ENCODE peak calls at places on chromosomes 11 and 22, in nine cellular contexts. C is GM10248; N is H9; A is A673; H is kidney epithelial cell; J is body of pancreas; G is GM23338; U is cardiac fibroblast; X is CD4-positive, alpha-beta T cell. D is an unnamed sample.

GRCh38 chr22:23283591-23284503 is 103.5 kb downstream of the BCR start:
- DNase-seq in J (no peak), A (no peak), G (no peak), X (no peak), N (no peak), C (no peak), H (no peak), U (peak; percentile 7), D (no peak)

GRCh38 chr11:2137202-2138071 is 1.8 kb downstream of the IGF2 start:
- DNase-seq in U (peak; percentile 69), C (no peak), X (no peak), J (no peak), N (peak; percentile 86), H (no peak), A (no peak), G (peak; percentile 82), D (no peak)

GRCh38 chr11:61503135-61503770 is 5.3 kb upstream of the LRRC10B start:
- DNase-seq in J (no peak), C (no peak), N (no peak), H (no peak), G (no peak), U (no peak), X (no peak), A (no peak), D (no peak)

GRCh38 chr11:17596711-17597110 is 49.7 kb downstream of the OTOG start:
- DNase-seq in X (no peak), N (peak; percentile 5), C (no peak), G (no peak), A (no peak), J (no peak), U (no peak), H (no peak), D (no peak)

GRCh38 chr11:7514099-7514725 is 413 bp downstream of the PPFIBP2 start:
- DNase-seq in U (no peak), H (no peak), C (no peak), A (no peak), G (peak; percentile 38), J (no peak), N (no peak), X (no peak), D (peak; percentile 43)

GRCh38 chr11:18321622-18321990 is 334 bp downstream of the HPS5 start:
- DNase-seq in J (no peak), U (no peak), N (no peak), X (no peak), H (no peak), A (no peak), G (peak; percentile 17), C (peak; percentile 10), D (no peak)

GRCh38 chr11:45045692-45046471 is 95.2 kb upstream of the TP53I11 start:
- DNase-seq in J (no peak), H (peak; percentile 7), A (peak; percentile 65), N (no peak), G (no peak), U (peak; percentile 71), C (no peak), X (no peak), D (no peak)

GRCh38 chr11:126969865-126970479 is 30.6 kb downstream of the KIRREL3 start:
- DNase-seq in X (no peak), N (peak; percentile 43), G (peak; percentile 66), C (no peak), H (no peak), U (peak; percentile 23), A (peak; percentile 25), J (no peak), D (peak; percentile 16)

GRCh38 chr11:130831506-130832385 is 84.5 kb downstream of the SNX19 start:
- DNase-seq in A (peak; percentile 34), X (no peak), U (no peak), C (no peak), G (peak; percentile 43), H (no peak), J (no peak), N (no peak), D (peak; percentile 84)

GRCh38 chr11:106990322-106990721 is 28.0 kb downstream of the GUCY1A2 start:
- DNase-seq in H (no peak), A (peak; percentile 22), J (no peak), U (no peak), G (no peak), C (no peak), X (no peak), N (no peak), D (no peak)

GRCh38 chr22:39907035-39907434 is 6.2 kb downstream of the GRAP2 start:
- DNase-seq in N (no peak), U (no peak), X (no peak), G (no peak), A (no peak), C (no peak), J (no peak), H (no peak), D (no peak)

GRCh38 chr11:107719557-107720304 is 7.9 kb upstream of the SLN start:
- DNase-seq in G (no peak), U (peak; percentile 19), X (no peak), C (no peak), N (no peak), J (no peak), H (no peak), A (no peak), D (no peak)

GRCh38 chr11:61972796-61973602 is 5.6 kb upstream of the FTH1 start:
- DNase-seq in J (no peak), C (no peak), A (no peak), H (peak; percentile 80), U (peak; percentile 94), X (no peak), N (no peak), G (no peak), D (peak; percentile 66)

GRCh38 chr11:68009391-68010000 is 631 bp upstream of the ALDH3B1 start:
- DNase-seq in U (peak; percentile 70), A (no peak), H (no peak), G (peak; percentile 35), X (no peak), N (no peak), J (peak; percentile 56), C (no peak), D (peak; percentile 36)

GRCh38 chr11:113730887-113731726 is 25.0 kb upstream of the TMPRSS5 start:
- DNase-seq in C (no peak), J (no peak), A (peak; percentile 54), G (peak; percentile 72), X (no peak), U (peak; percentile 72), H (peak; percentile 19), N (peak; percentile 45), D (peak; percentile 21)

GRCh38 chr22:46367707-46368191 is 32.2 kb downstream of the TRMU start:
- DNase-seq in N (peak; percentile 89), U (peak; percentile 62), A (peak; percentile 61), C (peak; percentile 90), J (peak; percentile 89), X (peak; percentile 58), H (no peak), G (peak; percentile 87), D (peak; percentile 72)
- TF ChIP-seq CTCF in N (peak; percentile 98), U (peak; percentile 98), A (peak; percentile 91), C (peak; percentile 99), J (peak; percentile 94), X (peak; percentile 81), H (peak; percentile 92), G (peak; percentile 99), D (peak; percentile 99)

GRCh38 chr11:19938051-19938856 is 222.0 kb downstream of the DBX1 start:
- DNase-seq in U (peak; percentile 72), A (peak; percentile 44), X (no peak), G (peak; percentile 79), N (peak; percentile 59), C (peak; percentile 70), H (no peak), J (peak; percentile 67), D (peak; percentile 55)
- TF ChIP-seq CTCF in U (peak; percentile 86), A (peak; percentile 79), X (peak; percentile 49), G (peak; percentile 80), N (peak; percentile 98), C (peak; percentile 74), H (peak; percentile 90), J (peak; percentile 66), D (peak; percentile 78)

GRCh38 chr11:119057000-119057769 is at the start of gene HYOU1:
- DNase-seq in G (peak; percentile 100), C (peak; percentile 99), U (peak; percentile 97), J (peak; percentile 99), N (peak; percentile 99), X (peak; percentile 97), H (peak; percentile 83), A (peak; percentile 99), D (peak; percentile 99)

GRCh38 chr11:119056397-119056999 is 507 bp downstream of the HYOU1 start:
- DNase-seq in H (no peak), N (peak; percentile 60), U (peak; percentile 5), G (peak; percentile 80), A (peak; percentile 46), X (no peak), C (peak; percentile 39), J (peak; percentile 55), D (peak; percentile 63)

GRCh38 chr11:119052163-119052814 is 4.7 kb downstream of the HYOU1 start:
- DNase-seq in X (no peak), U (no peak), N (no peak), A (no peak), G (no peak), C (no peak), H (no peak), J (no peak), D (no peak)

GRCh38 chr11:119054418-119054817 is 2.6 kb downstream of the HYOU1 start:
- DNase-seq in G (no peak), H (no peak), N (no peak), A (no peak), C (no peak), J (no peak), U (no peak), X (no peak), D (no peak)

GRCh38 chr11:119055901-119056300 is 1.1 kb downstream of the HYOU1 start:
- DNase-seq in N (no peak), A (peak; percentile 60), X (no peak), G (peak; percentile 22), J (no peak), C (no peak), U (peak; percentile 50), H (no peak), D (peak; percentile 50)
- TF ChIP-seq CTCF in N (no peak), A (peak; percentile 33), X (no peak), G (no peak), J (no peak), C (peak; percentile 23), U (peak; percentile 12), H (peak; percentile 41), D (no peak)

GRCh38 chr11:119101759-119102423 is at the start of gene DPAGT1:
- DNase-seq in H (peak; percentile 85), U (peak; percentile 98), J (peak; percentile 90), N (peak; percentile 97), G (peak; percentile 98), X (peak; percentile 77), C (peak; percentile 80), A (peak; percentile 99), D (peak; percentile 96)

GRCh38 chr11:119099707-119100106 is 1.9 kb downstream of the DPAGT1 start:
- DNase-seq in U (no peak), X (no peak), G (no peak), C (no peak), N (no peak), J (no peak), H (no peak), A (no peak), D (no peak)

GRCh38 chr11:119101367-119101758 is 290 bp downstream of the DPAGT1 start:
- DNase-seq in G (peak; percentile 76), A (no peak), X (no peak), N (peak; percentile 79), C (no peak), H (no peak), U (no peak), J (no peak), D (peak; percentile 73)

GRCh38 chr11:119100960-119101349 is 698 bp downstream of the DPAGT1 start:
- DNase-seq in C (no peak), U (no peak), J (no peak), X (no peak), G (peak; percentile 68), A (no peak), N (no peak), H (no peak), D (no peak)

GRCh38 chr11:119100246-119100959 is 1.2 kb downstream of the DPAGT1 start:
- DNase-seq in C (no peak), X (no peak), N (no peak), A (peak; percentile 87), U (peak; percentile 75), H (no peak), J (no peak), G (peak; percentile 61), D (no peak)
- TF ChIP-seq CTCF in C (peak; percentile 24), X (peak; percentile 27), N (peak; percentile 56), A (peak; percentile 78), U (peak; percentile 44), H (peak; percentile 64), J (peak; percentile 46), G (peak; percentile 62), D (peak; percentile 17)

D was measured in GM12865.